ENCODE peak calls at places on chromosomes 1 and 21, in eight cellular contexts. S is AG09309; F is OCI-M1; L is heart left ventricle; O is GM13976; E is NCI-H146; Y is Calu3; R is activated CD4-positive, alpha-beta T cell treated with anti-CD3 and anti-CD28 coated beads, Interleukin-2, amount 50 U/mL, for 48 hours. Z is an unnamed sample.

GRCh38 chr1:98903261-98903660 is 101.4 kb downstream of the PLPPR5 start:
- DNase-seq in E (no peak), S (peak), R (no peak), L (no peak), F (no peak), Y (no peak), O (no peak), Z (no peak)

GRCh38 chr1:235642021-235642942 is 7.3 kb downstream of the GNG4 start:
- DNase-seq in F (peak), R (peak), O (peak), Y (peak), L (no peak), S (no peak), E (no peak), Z (peak)

GRCh38 chr1:205582471-205583291 is 49.1 kb downstream of the ELK4 start:
- DNase-seq in O (no peak), R (no peak), S (no peak), L (peak), F (no peak), E (no peak), Y (no peak), Z (no peak)

GRCh38 chr1:115430717-115431116 is 92.7 kb upstream of the NGF start:
- DNase-seq in S (peak), Y (peak), L (no peak), R (no peak), O (no peak), F (peak), E (peak), Z (no peak)

GRCh38 chr21:25031750-25032149 is 575.5 kb downstream of the MRPL39 start:
- DNase-seq in S (no peak), F (no peak), R (no peak), Y (no peak), L (no peak), O (no peak), E (no peak), Z (no peak)

GRCh38 chr1:233359431-233359830 is 31.9 kb downstream of the MAP3K21 start:
- DNase-seq in Y (peak), O (no peak), E (no peak), F (no peak), S (no peak), L (no peak), R (no peak), Z (no peak)

GRCh38 chr1:107196973-107197562 is 56.2 kb downstream of the NTNG1 start:
- DNase-seq in R (peak), O (no peak), Y (peak), L (no peak), F (peak), S (no peak), E (peak), Z (peak)

GRCh38 chr1:52836035-52836434 is 6.5 kb upstream of the ZYG11A start:
- DNase-seq in Y (no peak), L (no peak), F (no peak), E (no peak), S (no peak), R (no peak), O (no peak), Z (no peak)

GRCh38 chr1:9194024-9194423 is 40.5 kb upstream of the H6PD start:
- DNase-seq in R (no peak), Y (peak), F (no peak), L (no peak), O (no peak), S (no peak), E (no peak), Z (no peak)

GRCh38 chr21:38787461-38788274 is 18.1 kb upstream of the ETS2 start:
- DNase-seq in S (no peak), F (peak), E (peak), R (peak), Y (peak), O (no peak), L (no peak), Z (peak)

GRCh38 chr1:201110138-201110537 is 2.1 kb downstream of the CACNA1S start:
- DNase-seq in E (no peak), S (no peak), Y (no peak), F (no peak), R (no peak), L (no peak), O (no peak), Z (no peak)

GRCh38 chr1:63774617-63775417 is 1.0 kb downstream of the ROR1 start:
- DNase-seq in O (peak), E (peak), Y (peak), F (no peak), L (peak), S (no peak), R (peak), Z (peak)

GRCh38 chr1:23799570-23800395 is 771 bp downstream of the GALE start:
- DNase-seq in Y (peak), F (peak), O (peak), R (peak), S (no peak), E (peak), L (peak), Z (no peak)

GRCh38 chr1:154241703-154242352 is 21.1 kb downstream of the UBAP2L start:
- DNase-seq in O (no peak), E (no peak), R (no peak), L (no peak), S (no peak), Y (no peak), F (no peak), Z (no peak)

GRCh38 chr1:77031101-77031662 is 163.9 kb downstream of the ST6GALNAC5 start:
- DNase-seq in E (peak), R (no peak), L (no peak), O (no peak), Y (no peak), S (peak), F (peak), Z (no peak)

GRCh38 chr1:169133801-169134558 is 27.5 kb downstream of the ATP1B1 start:
- DNase-seq in F (peak), S (no peak), L (no peak), Y (no peak), O (no peak), R (no peak), E (no peak), Z (peak)

GRCh38 chr1:66925944-66926343 is 1.2 kb downstream of the MIER1 start:
- DNase-seq in L (no peak), F (peak), E (no peak), S (no peak), O (no peak), Y (no peak), R (no peak), Z (no peak)

GRCh38 chr21:46122241-46122671 is 24.3 kb downstream of the COL6A2 start:
- DNase-seq in L (peak), O (no peak), F (no peak), Y (no peak), S (peak), E (no peak), R (no peak), Z (no peak)

GRCh38 chr1:43455205-43455889 is 1.6 kb upstream of the HYI start:
- DNase-seq in S (no peak), F (no peak), O (no peak), R (no peak), E (no peak), Y (no peak), L (no peak), Z (no peak)

GRCh38 chr21:33917421-33917820 is 1.8 kb upstream of the ATP5PO start:
- DNase-seq in Y (no peak), O (no peak), L (no peak), S (no peak), F (no peak), R (no peak), E (no peak), Z (no peak)

GRCh38 chr1:212402876-212403275 is 11.8 kb downstream of the PACC1 start:
- DNase-seq in O (no peak), S (no peak), Y (no peak), R (no peak), F (no peak), L (no peak), E (no peak), Z (no peak)

Z was measured in KBM-7.